ENCODE peak calls at places on chromosomes 11 and 22, in six cellular contexts. E, B, X, D, A and I are unnamed samples.

GRCh38 chr22:35072939-35073338 is 7.0 kb downstream of the ISX start:
- DNase-seq in E (no peak), B (no peak), X (no peak), D (no peak), A (no peak), I (no peak)

GRCh38 chr11:57971272-57972012 is 52.2 kb upstream of the OR9Q1 start:
- DNase-seq in E (no peak), B (no peak), X (no peak), D (no peak), A (no peak), I (no peak)

GRCh38 chr11:70510106-70510505 is 111.8 kb downstream of the CTTN start:
- DNase-seq in E (no peak), B (no peak), X (no peak), D (no peak), A (no peak), I (no peak)

GRCh38 chr11:60095477-60096120 is 7.1 kb downstream of the MS4A2 start:
- DNase-seq in E (no peak), B (no peak), X (no peak), D (no peak), A (no peak), I (no peak)

GRCh38 chr11:33463059-33463458 is 205.9 kb downstream of the HIPK3 start:
- DNase-seq in E (no peak), B (no peak), X (no peak), D (no peak), A (no peak), I (no peak)

GRCh38 chr11:77309401-77310085 is 8.1 kb upstream of the GDPD4 start:
- DNase-seq in E (no peak), B (no peak), X (no peak), D (no peak), A (no peak), I (no peak)

GRCh38 chr22:17232406-17232805 is 13.2 kb upstream of the ADA2 start:
- DNase-seq in E (no peak), B (no peak), X (no peak), D (no peak), A (no peak), I (no peak)

GRCh38 chr11:111823131-111823530 is 48.2 kb downstream of the ALG9 start:
- DNase-seq in E (no peak), B (no peak), X (no peak), D (no peak), A (no peak), I (no peak)

GRCh38 chr11:12275818-12276217 is 101.6 kb upstream of the PARVA start:
- DNase-seq in E (no peak), B (no peak), X (peak; percentile 22), D (no peak), A (no peak), I (no peak)

GRCh38 chr11:126392638-126393023 is 37.1 kb downstream of the ST3GAL4 start:
- DNase-seq in E (no peak), B (no peak), X (no peak), D (no peak), A (no peak), I (no peak)

GRCh38 chr11:72602250-72602904 is 71.8 kb downstream of the PDE2A start:
- DNase-seq in E (no peak), B (no peak), X (no peak), D (peak; percentile 63), A (no peak), I (no peak)

GRCh38 chr11:126497581-126498109 is 142.2 kb downstream of the ST3GAL4 start:
- DNase-seq in E (no peak), B (no peak), X (no peak), D (no peak), A (no peak), I (no peak)

GRCh38 chr11:101022256-101022655 is 107.4 kb downstream of the PGR start:
- DNase-seq in E (no peak), B (no peak), X (no peak), D (no peak), A (no peak), I (no peak)

GRCh38 chr11:125141686-125142535 is 22.6 kb upstream of the PKNOX2 start:
- DNase-seq in E (peak; percentile 15), B (no peak), X (peak; percentile 61), D (peak; percentile 51), A (peak; percentile 51), I (peak; percentile 49)

GRCh38 chr22:42747701-42748513 is 27.2 kb upstream of the A4GALT start:
- DNase-seq in E (peak; percentile 57), B (no peak), X (no peak), D (no peak), A (no peak), I (no peak)

GRCh38 chr11:70065318-70066135 is 12.6 kb upstream of the ANO1 start:
- DNase-seq in E (no peak), B (no peak), X (no peak), D (no peak), A (no peak), I (no peak)

GRCh38 chr11:134483857-134484256 is 71.8 kb upstream of the B3GAT1 start:
- DNase-seq in E (no peak), B (no peak), X (no peak), D (no peak), A (no peak), I (no peak)

GRCh38 chr11:110787680-110788079 is 75.4 kb upstream of the ARHGAP20 start:
- DNase-seq in E (no peak), B (no peak), X (no peak), D (no peak), A (no peak), I (no peak)

GRCh38 chr11:43072096-43072495 is 239.7 kb upstream of the API5 start:
- DNase-seq in E (no peak), B (no peak), X (no peak), D (no peak), A (no peak), I (no peak)

GRCh38 chr22:42644422-42645340 is 4.3 kb upstream of the ATP5MGL start:
- DNase-seq in E (peak; percentile 80), B (no peak), X (no peak), D (peak; percentile 52), A (no peak), I (no peak)

GRCh38 chr22:33418483-33418882 is 360.3 kb upstream of the SYN3 start:
- DNase-seq in E (no peak), B (no peak), X (no peak), D (no peak), A (no peak), I (no peak)

GRCh38 chr11:3799143-3799542 is 1.8 kb upstream of the NUP98 start:
- DNase-seq in E (no peak), B (no peak), X (no peak), D (no peak), A (no peak), I (no peak)

GRCh38 chr11:93662177-93662575 is 694 bp downstream of the CEP295 start:
- DNase-seq in E (no peak), B (no peak), X (no peak), D (no peak), A (no peak), I (peak; percentile 34)

GRCh38 chr11:75760243-75760642 is 8.3 kb upstream of the DGAT2 start:
- DNase-seq in E (no peak), B (no peak), X (no peak), D (no peak), A (no peak), I (no peak)

GRCh38 chr11:58691675-58692074 is 40.1 kb downstream of the GLYAT start:
- DNase-seq in E (no peak), B (no peak), X (no peak), D (no peak), A (no peak), I (no peak)

GRCh38 chr11:22829231-22830081 is at the start of gene SVIP:
- DNase-seq in E (peak; percentile 97), B (peak; percentile 87), X (peak; percentile 99), D (peak; percentile 98), A (peak; percentile 89), I (no peak)
- H3K9me3 ChIP-seq in E (no peaks in the 10 kb centered on the region), B (no peaks in the 10 kb centered on the region), X (no peaks in the 10 kb centered on the region), D (no peaks in the 10 kb centered on the region), A (no peaks in the 10 kb centered on the region), I (no peaks in the 10 kb centered on the region)

GRCh38 chr11:123233280-123233977 is 38.4 kb upstream of the CLMP start:
- DNase-seq in E (no peak), B (no peak), X (no peak), D (no peak), A (no peak), I (no peak)
- H3K4me3 ChIP-seq in E (no peak overlapping the region), B (no peak overlapping the region), X (no peak overlapping the region), D (no peak overlapping the region), A (no peak overlapping the region), I (no peak overlapping the region)

GRCh38 chr11:62391642-62392425 is 27.0 kb upstream of the SCGB1A1 start:
- DNase-seq in E (no peak), B (no peak), X (no peak), D (no peak), A (no peak), I (no peak)
- TF ChIP-seq CTCF in E (no peak), B (peak; percentile 21), X (no peak), D (no peak), A (no peak), I (peak; percentile 18)

DNA sequence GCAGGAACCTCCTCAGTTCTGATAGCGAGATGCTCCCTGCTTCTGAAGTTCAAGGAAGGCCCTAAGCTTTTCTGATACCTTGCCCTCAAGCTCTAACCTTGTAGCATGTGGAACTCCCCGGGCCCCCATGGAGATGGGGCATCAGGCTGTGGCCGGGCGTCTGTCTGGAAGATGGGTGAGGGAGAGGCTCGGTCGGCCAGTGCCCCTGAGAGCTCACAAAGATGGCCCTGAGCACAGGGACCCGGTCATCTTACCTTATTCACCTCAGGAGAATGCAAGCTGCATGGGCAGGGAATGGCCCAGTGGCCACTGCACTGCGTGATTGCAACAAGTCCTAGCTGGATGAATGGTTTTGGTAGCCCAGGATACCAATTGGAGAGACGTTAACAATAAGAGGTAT is 830.3 kb downstream of the TBC1D22A start:
- DNase-seq in E (no peak), B (no peak), X (no peak), D (peak; percentile 22), A (no peak), I (no peak)
- H3K9me3 ChIP-seq in E (peaks cover 8% of the 10 kb centered on the region), B (no peaks in the 10 kb centered on the region), X (no peaks in the 10 kb centered on the region), D (no peaks in the 10 kb centered on the region), A (no peaks in the 10 kb centered on the region), I (no peaks in the 10 kb centered on the region)

GRCh38 chr11:35144811-35145210 is 5.8 kb downstream of the CD44 start:
- DNase-seq in E (no peak), B (no peak), X (no peak), D (no peak), A (no peak), I (no peak)
- H3K4me3 ChIP-seq in E (no peak overlapping the region), B (peak overlapping the region; percentile 44), X (no peak overlapping the region), D (peak overlapping the region; percentile 79), A (peak overlapping the region; percentile 46), I (peak overlapping the region; percentile 17)

GRCh38 chr22:22942511-22943329 is 55.1 kb downstream of the IGLL5 start:
- DNase-seq in E (peak; percentile 52), B (peak; percentile 59), X (peak; percentile 56), D (peak; percentile 70), A (peak; percentile 74), I (peak; percentile 89)
- TF ChIP-seq CTCF in E (peak; percentile 79), B (peak; percentile 97), X (peak; percentile 66), D (no peak), A (peak; percentile 76), I (peak; percentile 98)

GRCh38 chr22:12601870-12602779 is 2925.9 kb upstream of the OR11H1 start:
- DNase-seq in E (no peak), B (no peak), X (peak; percentile 53), D (peak; percentile 29), A (no peak), I (no peak)
- H3K9me3 ChIP-seq in E (peaks cover 72% of the 10 kb centered on the region), B (peaks cover 23% of the 10 kb centered on the region), X (no peaks in the 10 kb centered on the region), D (peaks cover 53% of the 10 kb centered on the region), A (peaks cover 5% of the 10 kb centered on the region), I (peaks cover 44% of the 10 kb centered on the region)

GRCh38 chr11:6259638-6260019 is at the start of gene CCKBR:
- DNase-seq in E (no peak), B (no peak), X (no peak), D (peak; percentile 81), A (peak; percentile 8), I (no peak)
- H3K4me3 ChIP-seq in E (peak within 1 kb of the TSS; percentile 54), B (no peak within 1 kb of the TSS), X (no peak within 1 kb of the TSS), D (peak within 1 kb of the TSS; percentile 58), A (peak within 1 kb of the TSS; percentile 53), I (no peak within 1 kb of the TSS)